ENCODE peak calls at places on chromosomes 13 and 19, in five cellular contexts. M is AG20443; F is activated gamma-delta T cell treated with anti-CD3 and anti-CD28 coated beads, Interleukin-2, amount 50 U/mL, for 16 hours; P is EL; O is CD4-positive, alpha-beta T cell. U is an unnamed sample.
A peak's percentile ranks its signal among the peaks of the same experiment; 100 is the strongest.

GRCh38 chr19:41940443-41941409 is 12.5 kb upstream of the ERFL start:
- DNase-seq in O (no peak), F (no peak), P (peak; percentile 38), M (peak; percentile 50), U (no peak)

GRCh38 chr13:101301053-101301452 is 115.3 kb downstream of the NALCN start:
- DNase-seq in O (no peak), P (no peak), F (no peak), M (no peak), U (no peak)

GRCh38 chr19:45558399-45558878 is 26.2 kb downstream of the OPA3 start:
- DNase-seq in O (peak; percentile 60), F (peak; percentile 44), M (peak; percentile 71), P (peak; percentile 33), U (peak; percentile 52)

GRCh38 chr13:19089315-19089714 is 92.3 kb downstream of the TUBA3C start:
- DNase-seq in P (no peak), M (no peak), O (no peak), F (no peak), U (no peak)

GRCh38 chr19:54461201-54462071 is 2.1 kb downstream of the LENG9 start:
- DNase-seq in O (no peak), P (no peak), M (no peak), F (no peak), U (no peak)

GRCh38 chr13:76512676-76513277 is 373.4 kb downstream of the KCTD12 start:
- DNase-seq in P (peak; percentile 70), O (no peak), F (no peak), M (peak; percentile 19), U (peak; percentile 50)

GRCh38 chr19:41646589-41647204 is 19.8 kb upstream of the CEACAM4 start:
- DNase-seq in M (no peak), P (peak; percentile 6), F (peak; percentile 18), O (peak; percentile 27), U (no peak)

GRCh38 chr13:79997244-79997643 is 343.7 kb downstream of the SPRY2 start:
- DNase-seq in P (no peak), F (no peak), O (no peak), M (no peak), U (no peak)

GRCh38 chr13:100815476-100816046 is 141.0 kb upstream of the TMTC4 start:
- DNase-seq in P (no peak), F (no peak), M (no peak), O (no peak), U (no peak)

GRCh38 chr13:72565893-72566292 is 161.5 kb downstream of the MZT1 start:
- DNase-seq in P (peak; percentile 22), M (no peak), O (no peak), F (no peak), U (peak; percentile 31)

GRCh38 chr19:35764432-35765315 is 6.7 kb downstream of the PROSER3 start:
- DNase-seq in P (no peak), O (no peak), F (no peak), M (no peak), U (no peak)

GRCh38 chr19:10193666-10194499 is 870 bp downstream of the DNMT1 start:
- DNase-seq in O (peak; percentile 10), M (peak; percentile 60), P (peak; percentile 74), F (no peak), U (peak; percentile 58)

GRCh38 chr13:88074794-88075509 is 403.8 kb downstream of the SLITRK5 start:
- DNase-seq in P (no peak), O (no peak), F (no peak), M (peak; percentile 14), U (no peak)

GRCh38 chr13:34816543-34816942 is 125.5 kb upstream of the NBEA start:
- DNase-seq in F (no peak), P (peak; percentile 35), O (no peak), M (peak; percentile 33), U (peak; percentile 40)

GRCh38 chr19:13026478-13026999 is 31.3 kb downstream of the NFIX start:
- DNase-seq in P (no peak), M (no peak), F (no peak), O (no peak), U (no peak)

GRCh38 chr19:33492951-33493350 is 28.6 kb downstream of the PEPD start:
- DNase-seq in F (no peak), O (no peak), M (no peak), P (no peak), U (no peak)

GRCh38 chr13:73220966-73221720 is 162.3 kb downstream of the KLF5 start:
- DNase-seq in P (peak; percentile 26), O (no peak), F (no peak), M (peak; percentile 18), U (no peak)

GRCh38 chr19:47081095-47081494 is 32.5 kb downstream of the ZC3H4 start:
- DNase-seq in M (no peak), O (no peak), F (no peak), P (peak; percentile 25), U (no peak)

GRCh38 chr13:36567485-36567884 is 106.3 kb upstream of the SERTM1 start:
- DNase-seq in M (no peak), O (no peak), F (no peak), P (no peak), U (no peak)

GRCh38 chr13:51849145-51850101 is 4.4 kb upstream of the TMEM272 start:
- DNase-seq in F (no peak), P (peak; percentile 31), O (peak; percentile 15), M (peak; percentile 35), U (peak; percentile 19)

GRCh38 chr13:37049810-37050209 is 9.7 kb downstream of the SUPT20H start:
- DNase-seq in F (no peak), O (no peak), P (no peak), M (no peak), U (no peak)

GRCh38 chr19:30570194-30570593 is 198.0 kb downstream of the ZNF536 start:
- DNase-seq in F (no peak), O (no peak), M (no peak), P (no peak), U (no peak)

GRCh38 chr19:38152461-38153379 is 71.3 kb downstream of the DPF1 start:
- DNase-seq in P (peak; percentile 66), O (no peak), M (no peak), F (no peak), U (no peak)

GRCh38 chr13:22461854-22462565 is 718.8 kb upstream of the SGCG start:
- DNase-seq in F (no peak), O (no peak), P (no peak), M (peak; percentile 19), U (no peak)

GRCh38 chr13:113208424-113209335 is at the start of gene PCID2:
- DNase-seq in M (peak; percentile 95), F (peak; percentile 86), O (peak; percentile 92), P (peak; percentile 86), U (peak; percentile 91)

GRCh38 chr13:73677041-73677589 is 457.1 kb downstream of the KLF12 start:
- DNase-seq in M (peak; percentile 19), F (no peak), P (peak; percentile 43), O (no peak), U (peak; percentile 11)

GRCh38 chr19:46972301-46972700 is 47.3 kb upstream of the NPAS1 start:
- DNase-seq in M (peak; percentile 69), O (no peak), F (no peak), P (no peak), U (peak; percentile 61)

GRCh38 chr13:110161112-110161897 is 145.7 kb downstream of the COL4A1 start:
- DNase-seq in O (no peak), P (no peak), M (no peak), F (no peak), U (no peak)

GRCh38 chr19:29410974-29411615 is 114.7 kb upstream of the VSTM2B start:
- DNase-seq in P (no peak), O (no peak), F (no peak), M (no peak), U (no peak)

GRCh38 chr13:111900390-111901180 is 166.4 kb upstream of the SOX1 start:
- DNase-seq in O (no peak), M (no peak), P (no peak), F (no peak), U (no peak)

GRCh38 chr19:1473056-1473400 is 6.0 kb downstream of the C19orf25 start:
- DNase-seq in P (no peak), O (no peak), M (no peak), F (no peak), U (no peak)

GRCh38 chr19:55476100-55476775 is at the start of gene ZNF628:
- DNase-seq in F (peak; percentile 97), P (peak; percentile 98), O (peak; percentile 98), M (peak; percentile 97), U (peak; percentile 98)

U was measured in AG08395.